ENCODE peak calls at places on chromosomes 3 and 15, in eight cellular contexts. One of them, this sample, is unnamed.

GRCh38 chr15:71632571-71633195 is 177.7 kb upstream of the NR2E3 start:
- DNase-seq in cardiac fibroblast: no peak
- DNase-seq in endodermal cell: no peak
- DNase-seq in CD4-positive, alpha-beta memory T cell: no peak
- DNase-seq in heart left ventricle: no peak
- DNase-seq in heart right ventricle: no peak
- DNase-seq in SJCRH30: no peak
- DNase-seq in K562: no peak
- DNase-seq in this sample: no peak

GRCh38 chr3:192845196-192845855 is 72.3 kb downstream of the MB21D2 start:
- DNase-seq in cardiac fibroblast: peak
- DNase-seq in endodermal cell: no peak
- DNase-seq in CD4-positive, alpha-beta memory T cell: no peak
- DNase-seq in heart left ventricle: no peak
- DNase-seq in heart right ventricle: no peak
- DNase-seq in SJCRH30: no peak
- DNase-seq in K562: no peak
- DNase-seq in this sample: no peak

GRCh38 chr3:2024037-2024436 is 74.6 kb upstream of the CNTN4 start:
- DNase-seq in cardiac fibroblast: no peak
- DNase-seq in endodermal cell: no peak
- DNase-seq in CD4-positive, alpha-beta memory T cell: no peak
- DNase-seq in heart left ventricle: no peak
- DNase-seq in heart right ventricle: no peak
- DNase-seq in SJCRH30: peak
- DNase-seq in K562: peak
- DNase-seq in this sample: no peak

GRCh38 chr15:51758645-51759044 is 7.2 kb downstream of the TMOD2 start:
- DNase-seq in cardiac fibroblast: peak
- DNase-seq in endodermal cell: no peak
- DNase-seq in CD4-positive, alpha-beta memory T cell: no peak
- DNase-seq in heart left ventricle: peak
- DNase-seq in heart right ventricle: peak
- DNase-seq in SJCRH30: peak
- DNase-seq in K562: peak
- DNase-seq in this sample: no peak

GRCh38 chr3:183285828-183286457 is 32.9 kb downstream of the B3GNT5 start:
- DNase-seq in cardiac fibroblast: peak
- DNase-seq in endodermal cell: no peak
- DNase-seq in CD4-positive, alpha-beta memory T cell: peak
- DNase-seq in heart left ventricle: peak
- DNase-seq in heart right ventricle: peak
- DNase-seq in SJCRH30: peak
- DNase-seq in K562: peak
- DNase-seq in this sample: peak

GRCh38 chr3:9175421-9175820 is 74.0 kb downstream of the SRGAP3 start:
- DNase-seq in cardiac fibroblast: peak
- DNase-seq in endodermal cell: no peak
- DNase-seq in CD4-positive, alpha-beta memory T cell: no peak
- DNase-seq in heart left ventricle: no peak
- DNase-seq in heart right ventricle: no peak
- DNase-seq in SJCRH30: no peak
- DNase-seq in K562: no peak
- DNase-seq in this sample: no peak

GRCh38 chr15:78212546-78213424 is 21.6 kb downstream of the ACSBG1 start:
- DNase-seq in cardiac fibroblast: peak
- DNase-seq in endodermal cell: peak
- DNase-seq in CD4-positive, alpha-beta memory T cell: no peak
- DNase-seq in heart left ventricle: peak
- DNase-seq in heart right ventricle: peak
- DNase-seq in SJCRH30: peak
- DNase-seq in K562: peak
- DNase-seq in this sample: no peak

GRCh38 chr3:193910886-193911738 is 224.8 kb upstream of the HES1 start:
- DNase-seq in cardiac fibroblast: no peak
- DNase-seq in endodermal cell: no peak
- DNase-seq in CD4-positive, alpha-beta memory T cell: no peak
- DNase-seq in heart left ventricle: no peak
- DNase-seq in heart right ventricle: no peak
- DNase-seq in SJCRH30: no peak
- DNase-seq in K562: peak
- DNase-seq in this sample: no peak

GRCh38 chr3:61563614-61564404 is 2.4 kb downstream of the PTPRG start:
- DNase-seq in cardiac fibroblast: no peak
- DNase-seq in endodermal cell: peak
- DNase-seq in CD4-positive, alpha-beta memory T cell: no peak
- DNase-seq in heart left ventricle: no peak
- DNase-seq in heart right ventricle: peak
- DNase-seq in SJCRH30: no peak
- DNase-seq in K562: no peak
- DNase-seq in this sample: no peak

GRCh38 chr3:61560452-61561373 is 658 bp upstream of the PTPRG start:
- DNase-seq in cardiac fibroblast: peak
- DNase-seq in endodermal cell: peak
- DNase-seq in CD4-positive, alpha-beta memory T cell: no peak
- DNase-seq in heart left ventricle: peak
- DNase-seq in heart right ventricle: peak
- DNase-seq in SJCRH30: peak
- DNase-seq in K562: no peak
- DNase-seq in this sample: no peak

GRCh38 chr3:61562810-61563613 is 1.6 kb downstream of the PTPRG start:
- DNase-seq in cardiac fibroblast: peak
- DNase-seq in endodermal cell: peak
- DNase-seq in CD4-positive, alpha-beta memory T cell: no peak
- DNase-seq in heart left ventricle: peak
- DNase-seq in heart right ventricle: peak
- DNase-seq in SJCRH30: peak
- DNase-seq in K562: no peak
- DNase-seq in this sample: no peak

GRCh38 chr3:61561374-61562041 is at the start of gene PTPRG:
- DNase-seq in cardiac fibroblast: peak
- DNase-seq in endodermal cell: peak
- DNase-seq in CD4-positive, alpha-beta memory T cell: no peak
- DNase-seq in heart left ventricle: peak
- DNase-seq in heart right ventricle: peak
- DNase-seq in SJCRH30: peak
- DNase-seq in K562: no peak
- DNase-seq in this sample: no peak

DNA sequence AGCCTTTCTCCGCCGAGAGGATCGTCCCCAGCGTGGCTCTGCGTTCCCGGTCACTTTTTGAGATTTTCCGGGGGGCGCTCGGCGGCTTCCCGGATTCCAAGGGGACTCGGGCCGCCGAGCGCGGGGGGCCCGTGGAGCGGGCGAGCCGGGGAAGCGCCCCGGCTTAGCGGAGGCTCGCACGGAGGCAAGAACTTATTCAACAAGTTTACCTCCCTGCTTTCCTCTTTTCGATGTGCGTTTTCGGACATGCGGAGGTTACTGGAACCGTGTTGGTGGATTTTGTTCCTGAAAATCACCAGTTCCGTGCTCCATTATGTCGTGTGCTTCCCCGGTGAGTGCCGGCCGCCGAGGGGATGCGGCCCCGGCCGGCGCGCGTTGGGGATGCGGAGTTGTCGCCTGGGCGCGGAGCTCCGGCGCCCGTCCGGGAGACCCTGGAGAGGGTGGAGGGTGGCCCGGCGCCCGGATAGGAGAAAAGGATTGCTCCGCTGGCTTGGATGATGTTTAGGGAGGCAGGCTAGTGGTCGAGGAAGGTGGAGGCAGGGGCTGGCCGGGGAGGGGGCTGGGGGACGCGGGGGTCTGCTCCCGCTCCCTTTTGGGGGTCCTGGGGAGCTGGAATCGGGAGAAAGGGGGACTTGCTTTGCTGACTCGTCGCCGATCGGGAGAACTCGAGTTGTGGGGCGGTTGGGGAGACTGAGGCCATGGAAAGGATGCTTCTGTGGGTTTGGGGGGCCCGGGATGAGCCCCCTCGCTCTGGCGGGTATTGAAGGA is 855 bp downstream of the PTPRG start:
- DNase-seq in cardiac fibroblast: peak
- DNase-seq in endodermal cell: no peak
- DNase-seq in CD4-positive, alpha-beta memory T cell: no peak
- DNase-seq in heart left ventricle: no peak
- DNase-seq in heart right ventricle: peak
- DNase-seq in SJCRH30: no peak
- DNase-seq in K562: no peak
- DNase-seq in this sample: no peak
- H3K4me3 ChIP-seq in cardiac fibroblast: peak
- H3K4me3 ChIP-seq in endodermal cell: peak
- H3K4me3 ChIP-seq in CD4-positive, alpha-beta memory T cell: no peak
- H3K4me3 ChIP-seq in heart left ventricle: peak
- H3K4me3 ChIP-seq in heart right ventricle: peak
- H3K4me3 ChIP-seq in SJCRH30: peak
- H3K4me3 ChIP-seq in K562: no peak
- H3K4me3 ChIP-seq in this sample: no peak

DNA sequence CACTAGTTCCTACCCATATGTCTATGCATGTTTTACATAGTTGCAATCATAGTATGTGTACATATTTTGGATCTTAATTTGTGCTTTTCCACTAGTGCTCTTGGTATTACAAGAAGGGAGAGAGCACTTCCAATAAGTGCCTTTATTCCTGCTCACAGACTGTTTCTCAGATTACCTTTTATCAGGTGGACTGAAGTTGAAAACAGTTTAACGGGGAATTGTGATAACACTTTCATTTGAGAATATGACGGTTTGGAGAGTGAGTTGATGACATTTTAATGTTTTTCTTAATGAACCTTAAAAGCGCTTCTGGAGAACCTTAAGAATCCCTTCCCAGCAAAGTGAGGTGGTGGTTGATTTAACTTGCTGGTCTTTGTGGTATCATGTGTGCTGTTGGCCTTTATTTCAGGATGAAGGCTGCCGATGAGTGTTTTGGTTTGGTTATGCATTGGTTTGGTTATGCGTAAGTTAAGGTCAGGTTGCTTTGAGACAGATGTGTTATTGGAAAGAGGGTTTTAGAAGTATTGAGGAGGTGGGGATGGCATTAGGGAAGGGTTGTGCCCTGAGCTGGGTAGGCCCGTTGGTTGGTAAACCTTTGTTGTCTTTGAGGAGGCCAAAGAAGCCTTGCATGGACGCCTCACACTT is 2.8 kb downstream of the EDEM1 start:
- DNase-seq in cardiac fibroblast: no peak
- DNase-seq in endodermal cell: no peak
- DNase-seq in CD4-positive, alpha-beta memory T cell: no peak
- DNase-seq in heart left ventricle: no peak
- DNase-seq in heart right ventricle: no peak
- DNase-seq in SJCRH30: no peak
- DNase-seq in K562: no peak
- DNase-seq in this sample: no peak
- H3K4me3 ChIP-seq in cardiac fibroblast: no peak
- H3K4me3 ChIP-seq in endodermal cell: peak
- H3K4me3 ChIP-seq in CD4-positive, alpha-beta memory T cell: peak
- H3K4me3 ChIP-seq in heart left ventricle: no peak
- H3K4me3 ChIP-seq in heart right ventricle: no peak
- H3K4me3 ChIP-seq in SJCRH30: no peak
- H3K4me3 ChIP-seq in K562: no peak
- H3K4me3 ChIP-seq in this sample: peak

GRCh38 chr15:48149858-48150257 is 28.2 kb downstream of the MYEF2 start:
- DNase-seq in cardiac fibroblast: peak
- DNase-seq in endodermal cell: no peak
- DNase-seq in CD4-positive, alpha-beta memory T cell: no peak
- DNase-seq in heart left ventricle: no peak
- DNase-seq in heart right ventricle: no peak
- DNase-seq in SJCRH30: no peak
- DNase-seq in K562: no peak
- DNase-seq in this sample: no peak
- H3K4me3 ChIP-seq in cardiac fibroblast: no peak
- H3K4me3 ChIP-seq in endodermal cell: no peak
- H3K4me3 ChIP-seq in CD4-positive, alpha-beta memory T cell: no peak
- H3K4me3 ChIP-seq in heart left ventricle: no peak
- H3K4me3 ChIP-seq in heart right ventricle: no peak
- H3K4me3 ChIP-seq in SJCRH30: no peak
- H3K4me3 ChIP-seq in K562: no peak
- H3K4me3 ChIP-seq in this sample: no peak

GRCh38 chr3:197736010-197736490 is 654 bp downstream of the RUBCN start:
- DNase-seq in cardiac fibroblast: no peak
- DNase-seq in endodermal cell: peak
- DNase-seq in CD4-positive, alpha-beta memory T cell: peak
- DNase-seq in heart left ventricle: peak
- DNase-seq in heart right ventricle: peak
- DNase-seq in SJCRH30: no peak
- DNase-seq in K562: peak
- DNase-seq in this sample: no peak

GRCh38 chr3:197736491-197737318 is at the start of gene RUBCN:
- DNase-seq in cardiac fibroblast: peak
- DNase-seq in endodermal cell: peak
- DNase-seq in CD4-positive, alpha-beta memory T cell: peak
- DNase-seq in heart left ventricle: peak
- DNase-seq in heart right ventricle: peak
- DNase-seq in SJCRH30: peak
- DNase-seq in K562: peak
- DNase-seq in this sample: peak

GRCh38 chr3:197737319-197737649 is 580 bp upstream of the RUBCN start:
- DNase-seq in cardiac fibroblast: no peak
- DNase-seq in endodermal cell: no peak
- DNase-seq in CD4-positive, alpha-beta memory T cell: no peak
- DNase-seq in heart left ventricle: no peak
- DNase-seq in heart right ventricle: no peak
- DNase-seq in SJCRH30: no peak
- DNase-seq in K562: no peak
- DNase-seq in this sample: no peak

GRCh38 chr3:197734667-197735318 is 1.9 kb downstream of the RUBCN start:
- DNase-seq in cardiac fibroblast: no peak
- DNase-seq in endodermal cell: no peak
- DNase-seq in CD4-positive, alpha-beta memory T cell: no peak
- DNase-seq in heart left ventricle: no peak
- DNase-seq in heart right ventricle: no peak
- DNase-seq in SJCRH30: no peak
- DNase-seq in K562: no peak
- DNase-seq in this sample: no peak

GRCh38 chr3:197737749-197738462 is 1.2 kb upstream of the RUBCN start:
- DNase-seq in cardiac fibroblast: no peak
- DNase-seq in endodermal cell: no peak
- DNase-seq in CD4-positive, alpha-beta memory T cell: no peak
- DNase-seq in heart left ventricle: no peak
- DNase-seq in heart right ventricle: no peak
- DNase-seq in SJCRH30: no peak
- DNase-seq in K562: peak
- DNase-seq in this sample: no peak
- H3K4me3 ChIP-seq in cardiac fibroblast: no peak
- H3K4me3 ChIP-seq in endodermal cell: peak
- H3K4me3 ChIP-seq in CD4-positive, alpha-beta memory T cell: peak
- H3K4me3 ChIP-seq in heart left ventricle: peak
- H3K4me3 ChIP-seq in heart right ventricle: peak
- H3K4me3 ChIP-seq in SJCRH30: peak
- H3K4me3 ChIP-seq in K562: peak
- H3K4me3 ChIP-seq in this sample: peak

DNA sequence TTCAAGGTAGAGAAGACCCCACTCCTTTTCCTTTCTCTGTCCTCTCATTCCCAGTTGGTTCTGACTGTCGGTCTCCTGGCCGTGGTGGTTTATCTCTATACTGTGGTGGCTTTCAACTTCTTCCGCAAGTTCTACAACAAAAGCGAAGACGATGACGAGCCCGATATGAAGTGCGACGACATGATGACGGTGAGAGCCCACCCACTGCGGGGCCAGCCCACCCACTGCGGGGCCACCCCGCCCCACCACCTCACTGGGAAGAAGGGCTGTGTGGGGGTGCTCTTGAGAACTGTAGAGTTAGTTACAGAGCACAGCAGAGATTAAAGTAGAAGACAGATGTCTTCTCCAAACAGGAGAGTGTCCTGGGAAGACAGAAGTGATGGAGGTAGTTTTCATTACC is 110.6 kb upstream of the CHRM5 start:
- DNase-seq in cardiac fibroblast: no peak
- DNase-seq in endodermal cell: no peak
- DNase-seq in CD4-positive, alpha-beta memory T cell: no peak
- DNase-seq in heart left ventricle: no peak
- DNase-seq in heart right ventricle: no peak
- DNase-seq in SJCRH30: no peak
- DNase-seq in K562: no peak
- DNase-seq in this sample: no peak
- H3K4me3 ChIP-seq in cardiac fibroblast: no peak
- H3K4me3 ChIP-seq in endodermal cell: no peak
- H3K4me3 ChIP-seq in CD4-positive, alpha-beta memory T cell: no peak
- H3K4me3 ChIP-seq in heart left ventricle: no peak
- H3K4me3 ChIP-seq in heart right ventricle: no peak
- H3K4me3 ChIP-seq in SJCRH30: no peak
- H3K4me3 ChIP-seq in K562: no peak
- H3K4me3 ChIP-seq in this sample: no peak

This sample was measured in effector memory CD4-positive, alpha-beta T cell.